ENCODE peak calls at places on chromosomes 6 and 20, in four cellular contexts. One of them, this sample, is unnamed.

GRCh38 chr6:102474041-102474807 is 1080.7 kb downstream of the GRIK2 start:
- DNase-seq in heart left ventricle: no peak
- DNase-seq in PC-9: no peak
- DNase-seq in cardiac fibroblast: no peak
- DNase-seq in this sample: no peak

GRCh38 chr20:12762725-12763124 is 246.0 kb upstream of the SPTLC3 start:
- DNase-seq in heart left ventricle: peak; percentile 26
- DNase-seq in PC-9: no peak
- DNase-seq in cardiac fibroblast: no peak
- DNase-seq in this sample: no peak

GRCh38 chr6:11393713-11394627 is 143.6 kb upstream of the TMEM170B start:
- DNase-seq in heart left ventricle: no peak
- DNase-seq in PC-9: peak; percentile 61
- DNase-seq in cardiac fibroblast: peak; percentile 48
- DNase-seq in this sample: no peak

GRCh38 chr6:83707829-83708545 is 914 bp downstream of the SNAP91 start:
- DNase-seq in heart left ventricle: no peak
- DNase-seq in PC-9: no peak
- DNase-seq in cardiac fibroblast: peak; percentile 2
- DNase-seq in this sample: no peak

GRCh38 chr20:32050324-32050723 is 1.7 kb upstream of the HCK start:
- DNase-seq in heart left ventricle: no peak
- DNase-seq in PC-9: no peak
- DNase-seq in cardiac fibroblast: no peak
- DNase-seq in this sample: no peak

GRCh38 chr20:60255426-60255825 is 297.2 kb downstream of the CDH26 start:
- DNase-seq in heart left ventricle: no peak
- DNase-seq in PC-9: no peak
- DNase-seq in cardiac fibroblast: no peak
- DNase-seq in this sample: no peak

GRCh38 chr6:26195376-26195923 is 108.2 kb downstream of the HFE start:
- DNase-seq in heart left ventricle: peak; percentile 93
- DNase-seq in PC-9: peak; percentile 67
- DNase-seq in cardiac fibroblast: peak; percentile 97
- DNase-seq in this sample: peak; percentile 96

GRCh38 chr20:61387204-61387958 is 135.3 kb downstream of the CDH4 start:
- DNase-seq in heart left ventricle: no peak
- DNase-seq in PC-9: no peak
- DNase-seq in cardiac fibroblast: peak; percentile 12
- DNase-seq in this sample: peak; percentile 1

GRCh38 chr20:3751664-3752385 is 15.7 kb downstream of the ADISSP start:
- DNase-seq in heart left ventricle: peak; percentile 77
- DNase-seq in PC-9: peak; percentile 47
- DNase-seq in cardiac fibroblast: peak; percentile 20
- DNase-seq in this sample: peak; percentile 72

GRCh38 chr6:297571-298232 is 5.4 kb downstream of the DUSP22 start:
- DNase-seq in heart left ventricle: no peak
- DNase-seq in PC-9: no peak
- DNase-seq in cardiac fibroblast: no peak
- DNase-seq in this sample: no peak

GRCh38 chr20:38893485-38894090 is 32.6 kb upstream of the FAM83D start:
- DNase-seq in heart left ventricle: peak; percentile 60
- DNase-seq in PC-9: peak; percentile 74
- DNase-seq in cardiac fibroblast: peak; percentile 50
- DNase-seq in this sample: peak; percentile 44

GRCh38 chr20:58647814-58648501 is 3.1 kb upstream of the STX16 start:
- DNase-seq in heart left ventricle: no peak
- DNase-seq in PC-9: no peak
- DNase-seq in cardiac fibroblast: peak; percentile 81
- DNase-seq in this sample: no peak

GRCh38 chr20:63023836-63024571 is 17.2 kb upstream of the BHLHE23 start:
- DNase-seq in heart left ventricle: no peak
- DNase-seq in PC-9: no peak
- DNase-seq in cardiac fibroblast: no peak
- DNase-seq in this sample: no peak

GRCh38 chr20:63024573-63025392 is 18.0 kb upstream of the BHLHE23 start:
- DNase-seq in heart left ventricle: no peak
- DNase-seq in PC-9: no peak
- DNase-seq in cardiac fibroblast: no peak
- DNase-seq in this sample: no peak

GRCh38 chr20:63027425-63028389 is 20.9 kb upstream of the BHLHE23 start:
- DNase-seq in heart left ventricle: no peak
- DNase-seq in PC-9: no peak
- DNase-seq in cardiac fibroblast: no peak
- DNase-seq in this sample: peak; percentile 20

GRCh38 chr20:63026582-63027424 is 20.0 kb upstream of the BHLHE23 start:
- DNase-seq in heart left ventricle: no peak
- DNase-seq in PC-9: no peak
- DNase-seq in cardiac fibroblast: no peak
- DNase-seq in this sample: no peak

GRCh38 chr20:63025534-63026331 is 19.0 kb upstream of the BHLHE23 start:
- DNase-seq in heart left ventricle: no peak
- DNase-seq in PC-9: no peak
- DNase-seq in cardiac fibroblast: peak; percentile 43
- DNase-seq in this sample: no peak
- H3K4me3 ChIP-seq in heart left ventricle: no peak overlapping the region
- H3K4me3 ChIP-seq in PC-9: no peak overlapping the region
- H3K4me3 ChIP-seq in cardiac fibroblast: no peak overlapping the region
- H3K4me3 ChIP-seq in this sample: no peak overlapping the region

GRCh38 chr6:31156647-31157046 is 955 bp downstream of the CCHCR1 start:
- DNase-seq in heart left ventricle: peak; percentile 13
- DNase-seq in PC-9: no peak
- DNase-seq in cardiac fibroblast: no peak
- DNase-seq in this sample: no peak
- H3K4me3 ChIP-seq in heart left ventricle: no peak overlapping the region
- H3K4me3 ChIP-seq in PC-9: no peak overlapping the region
- H3K4me3 ChIP-seq in cardiac fibroblast: no peak overlapping the region
- H3K4me3 ChIP-seq in this sample: no peak overlapping the region

DNA sequence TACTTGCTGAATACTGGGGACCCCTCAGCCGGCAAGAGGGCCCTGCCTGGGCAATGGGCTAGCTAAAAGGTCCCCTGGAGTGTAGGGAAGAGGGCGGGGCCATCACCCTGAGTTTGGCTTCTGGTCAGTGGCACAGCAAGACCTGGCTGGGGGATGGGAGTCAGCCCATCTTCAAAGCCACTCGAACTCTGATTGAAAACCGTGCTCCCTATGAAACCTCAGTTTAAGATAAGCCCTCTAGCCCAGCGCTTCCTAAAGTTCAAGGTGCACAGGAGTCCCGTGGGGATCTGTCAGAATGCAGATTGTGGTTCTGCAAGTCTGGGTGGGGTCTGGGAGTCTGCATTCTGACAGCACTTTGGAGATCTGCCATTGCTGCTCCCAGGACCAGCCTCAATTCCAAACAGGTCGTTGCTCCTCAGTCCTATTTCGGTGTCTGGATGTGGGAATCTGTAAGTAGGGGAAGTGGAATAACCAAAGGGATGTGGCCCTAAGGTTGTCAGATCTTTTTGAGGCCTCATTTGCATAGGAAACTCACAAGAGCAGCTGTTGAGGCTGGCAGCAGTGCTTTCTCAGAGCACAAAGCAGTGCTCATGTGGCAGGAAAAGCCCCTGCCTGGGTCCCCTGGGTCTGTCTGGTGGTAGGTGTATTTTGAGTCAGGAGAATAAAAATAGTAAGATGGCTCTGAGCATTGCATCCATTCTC is 85.3 kb upstream of the SCP2D1 start:
- DNase-seq in heart left ventricle: no peak
- DNase-seq in PC-9: no peak
- DNase-seq in cardiac fibroblast: no peak
- DNase-seq in this sample: peak; percentile 44
- H3K4me3 ChIP-seq in heart left ventricle: no peak overlapping the region
- H3K4me3 ChIP-seq in PC-9: no peak overlapping the region
- H3K4me3 ChIP-seq in cardiac fibroblast: no peak overlapping the region
- H3K4me3 ChIP-seq in this sample: no peak overlapping the region

DNA sequence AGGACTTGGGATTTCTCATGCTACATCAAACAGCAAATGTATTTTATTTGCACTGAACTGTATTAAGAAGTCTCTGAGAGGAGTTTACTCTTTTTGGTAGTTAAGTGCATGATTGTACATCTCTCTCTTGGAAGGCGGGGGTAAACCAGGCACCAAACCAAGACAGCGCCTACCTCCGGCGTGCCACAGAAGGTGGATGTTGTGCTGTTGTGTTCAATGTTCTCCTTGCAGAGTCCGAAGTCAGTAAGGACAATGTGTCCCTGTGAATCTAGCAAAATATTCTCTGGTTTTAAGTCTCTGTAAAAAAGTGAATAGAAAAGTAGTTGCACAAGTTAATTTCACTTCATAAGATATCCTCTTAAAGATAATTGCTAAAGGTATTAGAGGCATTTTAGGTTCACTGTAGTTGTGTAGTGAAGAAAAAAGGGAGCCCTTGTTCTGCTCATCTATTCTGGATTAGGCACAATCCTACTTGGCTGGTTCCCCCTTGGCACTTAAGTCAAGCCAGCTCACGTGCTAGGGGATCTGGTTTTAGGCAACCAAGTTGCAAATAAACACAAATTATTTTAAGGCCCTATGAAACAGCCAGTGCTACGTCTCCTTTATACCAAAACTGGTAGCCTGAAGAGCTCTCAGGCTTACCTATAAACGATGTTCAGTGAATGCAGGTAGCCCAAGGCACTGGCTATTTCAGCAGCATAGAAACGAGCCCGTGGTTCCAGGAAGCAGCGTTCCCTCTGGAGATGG is 119.8 kb upstream of the SLC2A12 start:
- DNase-seq in heart left ventricle: no peak
- DNase-seq in PC-9: no peak
- DNase-seq in cardiac fibroblast: no peak
- DNase-seq in this sample: no peak
- H3K4me3 ChIP-seq in heart left ventricle: peak overlapping the region; percentile 81
- H3K4me3 ChIP-seq in PC-9: no peak overlapping the region
- H3K4me3 ChIP-seq in cardiac fibroblast: peak overlapping the region; percentile 76
- H3K4me3 ChIP-seq in this sample: peak overlapping the region; percentile 55

GRCh38 chr20:49674383-49675352 is 39.0 kb downstream of the B4GALT5 start:
- DNase-seq in heart left ventricle: no peak
- DNase-seq in PC-9: peak; percentile 60
- DNase-seq in cardiac fibroblast: peak; percentile 51
- DNase-seq in this sample: peak; percentile 98
- H3K4me3 ChIP-seq in heart left ventricle: no peak overlapping the region
- H3K4me3 ChIP-seq in PC-9: peak overlapping the region; percentile 33
- H3K4me3 ChIP-seq in cardiac fibroblast: no peak overlapping the region
- H3K4me3 ChIP-seq in this sample: no peak overlapping the region

GRCh38 chr6:157013649-157014365 is 236.6 kb downstream of the ARID1B start:
- DNase-seq in heart left ventricle: no peak
- DNase-seq in PC-9: no peak
- DNase-seq in cardiac fibroblast: no peak
- DNase-seq in this sample: peak; percentile 76

GRCh38 chr6:157012355-157012754 is 235.2 kb downstream of the ARID1B start:
- DNase-seq in heart left ventricle: no peak
- DNase-seq in PC-9: no peak
- DNase-seq in cardiac fibroblast: no peak
- DNase-seq in this sample: no peak

GRCh38 chr6:157017861-157018260 is 240.7 kb downstream of the ARID1B start:
- DNase-seq in heart left ventricle: no peak
- DNase-seq in PC-9: no peak
- DNase-seq in cardiac fibroblast: no peak
- DNase-seq in this sample: no peak

GRCh38 chr6:157017022-157017421 is 239.8 kb downstream of the ARID1B start:
- DNase-seq in heart left ventricle: no peak
- DNase-seq in PC-9: no peak
- DNase-seq in cardiac fibroblast: no peak
- DNase-seq in this sample: no peak

GRCh38 chr6:157014871-157015270 is 237.7 kb downstream of the ARID1B start:
- DNase-seq in heart left ventricle: no peak
- DNase-seq in PC-9: no peak
- DNase-seq in cardiac fibroblast: no peak
- DNase-seq in this sample: no peak
- H3K4me3 ChIP-seq in heart left ventricle: no peak overlapping the region
- H3K4me3 ChIP-seq in PC-9: no peak overlapping the region
- H3K4me3 ChIP-seq in cardiac fibroblast: no peak overlapping the region
- H3K4me3 ChIP-seq in this sample: no peak overlapping the region

DNA sequence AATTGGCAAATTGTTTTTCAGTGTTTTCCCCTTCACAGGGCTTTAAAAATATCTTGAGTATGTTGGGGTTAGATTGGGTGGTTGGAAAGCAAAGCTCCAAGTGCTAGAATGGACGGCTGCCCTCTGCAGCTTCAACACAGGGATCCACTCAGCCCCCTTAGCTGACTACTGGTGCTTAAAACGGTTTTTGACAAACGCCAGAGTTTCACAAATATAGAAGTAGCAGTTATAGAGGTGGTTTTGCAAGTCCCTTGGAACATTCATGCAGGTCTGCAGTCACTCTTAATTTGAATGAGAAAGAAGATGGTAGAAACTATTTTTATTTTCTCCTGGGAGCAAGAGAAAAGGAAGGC is 175.9 kb downstream of the ARID1B start:
- DNase-seq in heart left ventricle: no peak
- DNase-seq in PC-9: no peak
- DNase-seq in cardiac fibroblast: no peak
- DNase-seq in this sample: no peak
- H3K4me3 ChIP-seq in heart left ventricle: peak overlapping the region; percentile 6
- H3K4me3 ChIP-seq in PC-9: no peak overlapping the region
- H3K4me3 ChIP-seq in cardiac fibroblast: peak overlapping the region; percentile 29
- H3K4me3 ChIP-seq in this sample: no peak overlapping the region

This sample was measured in small intestine.